ENCODE peak calls at places on chromosomes 1 and 21, in seven cellular contexts. V is brain microvascular endothelial cell, Z is heart left ventricle, M is IMR-90, D is cardiac muscle cell, X is right lobe of liver, U is suprapubic skin. E is an unnamed sample.

GRCh38 chr1:145947551-145947950 is 10.3 kb downstream of the LIX1L start:
- DNase-seq in V (no peak), Z (no peak), M (no peak), D (no peak), X (no peak), U (no peak), E (no peak)

GRCh38 chr1:6587261-6588005 is 7.6 kb downstream of the ZBTB48 start:
- DNase-seq in V (no peak), Z (peak), M (no peak), D (no peak), X (no peak), U (no peak), E (peak)

GRCh38 chr1:227343201-227343600 is 24.9 kb upstream of the CDC42BPA start:
- DNase-seq in V (no peak), Z (no peak), M (peak), D (no peak), X (no peak), U (no peak), E (no peak)

GRCh38 chr1:103254691-103255090 is 146.4 kb upstream of the COL11A1 start:
- DNase-seq in V (no peak), Z (no peak), M (peak), D (no peak), X (no peak), U (no peak), E (no peak)

GRCh38 chr1:16145030-16145987 is 10.6 kb downstream of the EPHA2 start:
- DNase-seq in V (peak), Z (peak), M (peak), D (peak), X (peak), U (peak), E (peak)

GRCh38 chr1:164498792-164499191 is 60.2 kb upstream of the PBX1 start:
- DNase-seq in V (no peak), Z (no peak), M (no peak), D (no peak), X (no peak), U (no peak), E (no peak)

GRCh38 chr1:37477198-37477931 is 3.0 kb downstream of the ZC3H12A start:
- DNase-seq in V (peak), Z (no peak), M (peak), D (peak), X (peak), U (peak), E (peak)

GRCh38 chr1:203336097-203336496 is 14.8 kb downstream of the FMOD start:
- DNase-seq in V (no peak), Z (no peak), M (no peak), D (no peak), X (no peak), U (no peak), E (no peak)

GRCh38 chr1:65948609-65949229 is 156.0 kb downstream of the PDE4B start:
- DNase-seq in V (peak), Z (no peak), M (peak), D (no peak), X (no peak), U (no peak), E (no peak)

GRCh38 chr1:73604739-73605138 is 593.2 kb downstream of the LRRIQ3 start:
- DNase-seq in V (no peak), Z (no peak), M (no peak), D (no peak), X (no peak), U (no peak), E (no peak)

GRCh38 chr21:35206141-35207125 is 157.3 kb upstream of the RUNX1 start:
- DNase-seq in V (no peak), Z (peak), M (peak), D (peak), X (no peak), U (no peak), E (no peak)

GRCh38 chr1:77762072-77762476 is 2.4 kb upstream of the USP33 start:
- DNase-seq in V (peak), Z (no peak), M (peak), D (no peak), X (no peak), U (no peak), E (no peak)

GRCh38 chr1:147504801-147505303 is 36.4 kb upstream of the BCL9 start:
- DNase-seq in V (peak), Z (no peak), M (peak), D (peak), X (no peak), U (no peak), E (no peak)

GRCh38 chr1:111148376-111148881 is 8.4 kb downstream of the CEPT1 start:
- DNase-seq in V (no peak), Z (no peak), M (no peak), D (no peak), X (no peak), U (no peak), E (no peak)

GRCh38 chr1:159828916-159829634 is 2.4 kb downstream of the SLAMF8 start:
- DNase-seq in V (no peak), Z (peak), M (no peak), D (peak), X (peak), U (no peak), E (no peak)

GRCh38 chr1:38585971-38586370 is 273.6 kb downstream of the RRAGC start:
- DNase-seq in V (no peak), Z (no peak), M (no peak), D (no peak), X (no peak), U (no peak), E (no peak)

GRCh38 chr1:246528933-246529731 is 22.1 kb upstream of the SMYD3 start:
- DNase-seq in V (no peak), Z (no peak), M (no peak), D (no peak), X (no peak), U (no peak), E (no peak)

GRCh38 chr1:160800645-160801408 is 4.9 kb downstream of the LY9 start:
- DNase-seq in V (no peak), Z (no peak), M (no peak), D (no peak), X (no peak), U (no peak), E (no peak)

GRCh38 chr1:193077991-193078390 is 18.6 kb downstream of the RO60 start:
- DNase-seq in V (no peak), Z (no peak), M (no peak), D (no peak), X (no peak), U (no peak), E (no peak)

GRCh38 chr1:107246775-107247345 is 106.0 kb downstream of the NTNG1 start:
- DNase-seq in V (no peak), Z (no peak), M (no peak), D (no peak), X (no peak), U (no peak), E (no peak)

GRCh38 chr1:107247679-107248078 is 106.8 kb downstream of the NTNG1 start:
- DNase-seq in V (no peak), Z (no peak), M (no peak), D (no peak), X (no peak), U (no peak), E (no peak)

GRCh38 chr1:107244734-107245495 is 104.1 kb downstream of the NTNG1 start:
- DNase-seq in V (no peak), Z (no peak), M (no peak), D (peak), X (no peak), U (no peak), E (no peak)

GRCh38 chr1:107243461-107243860 is 102.6 kb downstream of the NTNG1 start:
- DNase-seq in V (no peak), Z (no peak), M (no peak), D (no peak), X (no peak), U (no peak), E (no peak)
- H3K27ac ChIP-seq in V (no peak), Z (no peak), M (no peak), D (no peak), X (no peak), U (no peak), E (no peak)

DNA sequence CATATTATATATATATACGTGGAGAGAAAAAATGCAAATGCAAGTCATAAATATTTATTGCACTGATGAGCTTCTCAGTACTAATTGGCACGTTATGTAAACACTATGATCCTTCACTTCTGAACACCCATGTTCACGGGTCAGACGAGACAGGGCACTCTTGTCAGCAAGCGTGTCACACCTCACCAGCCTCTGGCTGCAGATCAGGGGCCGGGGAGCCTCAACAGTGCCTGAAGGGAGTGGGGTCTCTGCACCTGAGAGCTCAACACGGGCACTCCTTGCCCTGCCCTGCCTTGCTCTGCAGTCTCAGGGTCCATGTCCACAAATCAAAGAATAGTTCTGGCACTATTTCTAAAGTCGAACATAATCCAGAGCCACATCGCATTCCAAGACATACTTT is 409 bp upstream of the HIVEP3 start:
- DNase-seq in V (no peak), Z (no peak), M (no peak), D (no peak), X (no peak), U (no peak), E (no peak)
- H3K4me3 ChIP-seq in V (no peak), Z (peak), M (no peak), D (no peak), X (no peak), U (no peak), E (no peak)

GRCh38 chr21:16082038-16082816 is 352.4 kb downstream of the USP25 start:
- DNase-seq in V (no peak), Z (no peak), M (peak), D (peak), X (no peak), U (no peak), E (no peak)

GRCh38 chr21:16086121-16086520 is 356.3 kb downstream of the USP25 start:
- DNase-seq in V (no peak), Z (no peak), M (no peak), D (no peak), X (no peak), U (no peak), E (no peak)

GRCh38 chr21:16085436-16085835 is 355.7 kb downstream of the USP25 start:
- DNase-seq in V (no peak), Z (no peak), M (peak), D (no peak), X (no peak), U (no peak), E (no peak)

GRCh38 chr21:16086936-16087335 is 357.2 kb downstream of the USP25 start:
- DNase-seq in V (no peak), Z (no peak), M (no peak), D (peak), X (no peak), U (no peak), E (no peak)

GRCh38 chr21:16084776-16085364 is 355.1 kb downstream of the USP25 start:
- DNase-seq in V (peak), Z (peak), M (peak), D (no peak), X (no peak), U (peak), E (peak)
- H3K27ac ChIP-seq in V (no peak), Z (no peak), M (no peak), D (peak), X (no peak), U (peak), E (no peak)

DNA sequence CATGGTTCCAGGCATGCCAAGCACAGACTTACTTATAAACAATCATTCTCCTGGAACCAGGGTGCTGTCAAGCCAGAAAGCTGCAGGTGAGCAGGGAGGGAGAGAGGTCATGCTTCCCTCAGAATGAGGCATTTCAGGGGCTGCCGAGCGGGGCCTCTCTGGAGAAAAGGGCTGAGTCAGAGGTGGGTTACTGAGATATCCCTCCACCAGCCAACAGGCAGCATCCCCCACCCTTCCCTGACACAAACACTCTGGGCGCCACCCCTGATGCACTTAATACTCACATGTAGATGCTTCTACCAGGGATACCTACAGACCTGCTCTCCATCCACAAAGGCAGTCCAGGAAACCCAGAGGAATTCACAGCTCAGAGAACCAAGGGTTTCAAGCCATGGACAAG is 13.1 kb downstream of the STK40 start:
- DNase-seq in V (no peak), Z (no peak), M (no peak), D (no peak), X (no peak), U (no peak), E (no peak)
- H3K4me3 ChIP-seq in V (no peak), Z (no peak), M (no peak), D (no peak), X (no peak), U (no peak), E (no peak)

E was measured in aorta.